ENCODE peak calls at places on chromosomes 13 and 19, in eight cellular contexts. C is effector memory CD4-positive, alpha-beta T cell; X is thoracic aorta; K is HepG2; P is GM12864; M is brain microvascular endothelial cell; D is AG10803; Z is fibroblast of lung. N is an unnamed sample.

GRCh38 chr13:98172570-98173405 is 4.3 kb downstream of the RNF113B start:
- DNase-seq in D (peak), P (no peak), X (no peak), Z (peak), K (no peak), M (no peak), C (no peak), N (no peak)

GRCh38 chr19:2856457-2857055 is 10.6 kb upstream of the ZNF556 start:
- DNase-seq in M (no peak), D (no peak), K (no peak), P (no peak), Z (no peak), C (no peak), X (no peak), N (no peak)

GRCh38 chr19:19758164-19758563 is 25.3 kb upstream of the ZNF14 start:
- DNase-seq in D (no peak), M (no peak), Z (no peak), K (no peak), X (no peak), P (no peak), C (no peak), N (no peak)

GRCh38 chr19:38900220-38900629 is 456 bp downstream of the NFKBIB start:
- DNase-seq in K (no peak), D (no peak), X (no peak), M (no peak), Z (no peak), P (no peak), C (no peak), N (no peak)

GRCh38 chr13:93420206-93420605 is 193.6 kb downstream of the GPC6 start:
- DNase-seq in X (no peak), K (no peak), C (no peak), P (no peak), D (no peak), M (no peak), Z (no peak), N (no peak)

GRCh38 chr19:11273288-11273687 is 11.0 kb upstream of the DOCK6 start:
- DNase-seq in X (no peak), K (no peak), Z (no peak), C (no peak), M (no peak), P (no peak), D (no peak), N (no peak)

GRCh38 chr19:32519023-32519422 is 62.0 kb upstream of the PDCD5 start:
- DNase-seq in K (no peak), D (no peak), Z (no peak), M (no peak), C (no peak), P (no peak), X (no peak), N (no peak)

GRCh38 chr19:3208317-3209207 is 15.9 kb upstream of the CELF5 start:
- DNase-seq in Z (no peak), C (no peak), X (no peak), K (no peak), M (no peak), D (no peak), P (no peak), N (no peak)

GRCh38 chr13:100600461-100600860 is 11.9 kb upstream of the GGACT start:
- DNase-seq in P (no peak), X (no peak), M (no peak), C (no peak), Z (no peak), D (no peak), K (no peak), N (no peak)

DNA sequence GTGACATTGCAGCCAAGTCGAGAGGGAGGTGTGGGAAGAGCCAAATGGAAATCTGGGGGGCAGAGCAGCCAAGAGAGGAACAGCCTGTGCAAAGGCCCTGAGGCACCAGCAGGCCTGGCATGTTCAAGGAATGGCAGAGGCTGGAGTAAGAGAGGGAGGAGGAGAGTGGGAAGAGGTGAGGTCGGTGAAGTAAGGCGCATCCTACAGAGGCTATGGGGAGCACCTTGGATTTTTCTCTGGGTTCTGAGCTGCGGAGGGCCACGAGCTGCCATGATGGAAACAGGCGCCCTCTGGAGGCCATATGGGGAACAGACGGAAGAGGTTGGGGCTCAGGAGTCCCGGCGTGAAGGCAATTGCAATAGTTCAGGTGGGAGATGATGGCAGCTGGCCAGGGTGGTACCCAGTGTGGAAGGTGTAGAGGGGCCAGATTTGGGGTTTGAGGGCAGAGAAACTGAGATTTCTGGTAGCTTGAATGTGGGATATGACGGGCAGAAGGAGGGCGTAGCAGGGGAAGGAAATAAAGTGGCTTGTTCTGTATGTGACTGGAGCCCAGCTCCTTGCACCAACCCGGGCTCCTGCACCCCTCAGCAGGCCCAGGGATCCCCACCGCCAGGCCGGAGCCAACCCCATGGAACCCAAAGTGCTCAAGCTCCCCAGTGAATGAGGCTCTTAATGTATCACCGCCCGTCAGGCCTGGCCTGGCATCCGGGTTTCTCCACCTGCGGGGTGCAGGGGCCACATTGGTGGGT is 20.5 kb upstream of the STRN4 start:
- DNase-seq in M (no peak), X (no peak), P (no peak), K (peak), Z (no peak), D (no peak), C (peak), N (peak)
- H3K4me3 ChIP-seq in M (no peak), X (no peak), P (no peak), K (no peak), Z (no peak), D (no peak), C (no peak), N (no peak)

DNA sequence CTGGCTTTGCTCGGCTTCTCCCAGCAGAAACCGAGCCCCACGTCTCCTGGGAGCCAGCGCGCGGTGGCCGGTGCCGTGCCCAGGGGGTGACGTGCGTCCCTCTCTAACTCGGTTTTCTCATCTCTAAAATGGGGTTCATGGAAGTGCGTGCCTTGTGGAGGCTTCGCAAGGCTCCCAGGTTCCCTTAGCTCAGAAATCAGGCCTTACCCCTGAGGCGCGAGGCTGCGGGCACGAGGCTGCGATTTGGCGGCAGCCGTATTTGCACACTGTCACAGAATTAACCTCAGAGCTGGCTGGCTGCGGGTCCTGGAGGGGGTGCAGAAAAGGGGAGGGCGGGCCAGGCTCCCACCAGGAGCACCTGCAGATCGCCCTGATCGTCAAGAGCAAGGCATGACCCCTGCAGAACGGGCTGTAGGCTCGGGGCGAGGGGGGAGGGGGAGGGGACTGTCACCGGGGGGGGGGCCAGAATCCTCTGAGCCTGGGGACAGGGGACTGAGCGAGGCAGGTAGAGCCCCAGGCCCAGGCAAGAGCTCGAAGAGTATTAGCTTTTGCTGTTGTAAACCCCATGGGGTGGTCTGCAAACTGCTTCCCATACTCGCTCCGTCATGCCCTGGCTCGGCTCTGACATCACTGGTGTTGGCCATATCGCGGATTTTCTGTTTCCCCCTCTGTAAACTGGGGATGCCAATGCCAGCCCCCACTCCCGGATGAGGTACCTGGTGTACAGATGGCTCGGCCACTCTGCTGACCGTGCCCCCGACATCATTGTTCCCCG is 62.2 kb downstream of the CCNE1 start:
- DNase-seq in K (no peak), M (no peak), P (no peak), D (no peak), X (no peak), Z (no peak), C (no peak), N (no peak)
- H3K4me3 ChIP-seq in K (no peak), M (no peak), P (no peak), D (peak), X (peak), Z (peak), C (no peak), N (peak)

DNA sequence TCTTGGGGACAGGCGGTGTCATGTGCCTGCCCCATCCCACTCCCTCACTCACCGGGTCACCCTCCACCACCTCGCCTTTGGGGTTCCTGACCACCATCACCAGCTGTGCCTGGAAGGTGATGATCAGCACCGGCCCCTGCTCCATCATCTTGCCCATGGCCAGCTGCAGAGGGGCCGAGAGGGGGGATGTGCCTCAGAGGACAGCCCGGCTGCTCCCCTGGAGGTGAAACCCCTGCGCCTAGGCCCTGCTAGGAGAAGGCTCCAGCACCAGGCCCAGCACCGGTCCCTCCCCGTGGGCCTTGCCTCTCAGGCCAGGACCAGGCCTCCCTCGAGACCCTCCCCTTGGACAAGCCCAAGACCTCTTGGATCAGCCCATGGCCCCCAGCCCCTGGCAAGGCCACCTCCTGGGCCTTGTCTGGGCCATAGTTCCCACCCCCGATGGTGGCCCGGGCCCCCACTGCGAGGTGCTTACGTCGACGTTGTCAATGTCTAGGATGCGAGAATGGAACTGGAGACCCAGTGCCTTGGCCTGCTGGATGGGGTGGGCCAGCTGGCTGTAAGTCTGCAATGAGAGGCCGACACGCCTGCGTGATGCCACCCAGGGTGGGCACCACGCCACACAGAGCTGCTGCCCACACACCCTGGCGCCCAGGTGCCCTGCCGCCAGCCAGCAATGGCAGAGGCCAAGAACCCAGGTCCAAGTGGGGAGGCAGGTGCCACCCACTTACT is 1.8 kb upstream of the CTXN1 start:
- DNase-seq in M (no peak), C (no peak), D (no peak), Z (no peak), P (no peak), X (no peak), K (no peak), N (no peak)
- H3K4me3 ChIP-seq in M (no peak), C (no peak), D (no peak), Z (no peak), P (no peak), X (peak), K (no peak), N (no peak)

DNA sequence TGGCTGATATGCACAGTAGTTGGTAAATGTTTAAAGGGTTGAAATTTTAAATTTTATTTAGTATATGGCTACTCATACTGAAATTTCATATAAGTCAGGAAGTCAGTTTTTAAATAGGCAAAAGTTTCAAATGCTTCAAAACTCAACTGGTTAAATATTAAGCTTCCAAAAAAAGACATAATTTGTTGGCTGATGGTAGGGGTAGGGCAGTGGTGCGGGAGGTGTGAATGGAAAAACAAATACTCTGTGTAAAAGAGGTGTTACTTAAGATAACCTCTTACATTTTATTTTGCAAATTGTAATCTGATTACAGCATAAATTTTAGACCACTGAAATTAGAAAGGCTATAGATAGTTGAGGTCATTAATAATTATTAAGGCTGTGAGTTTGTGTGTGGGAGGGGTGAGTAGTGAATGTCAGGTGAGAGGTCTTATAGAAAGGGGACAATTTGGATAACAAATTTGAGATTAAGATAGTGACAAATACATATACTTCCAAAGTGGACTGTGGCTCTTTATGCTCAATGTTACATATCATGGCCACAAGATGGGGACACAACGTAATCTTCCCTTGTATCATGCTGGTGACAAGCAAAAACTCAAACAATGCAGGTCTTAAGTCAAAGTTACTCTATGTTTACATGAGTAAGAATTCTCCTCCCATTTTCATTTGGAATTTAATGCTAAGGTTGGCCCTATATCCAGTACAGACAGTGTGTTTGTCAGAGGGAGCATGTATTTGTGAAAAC is 36.6 kb upstream of the OXGR1 start:
- DNase-seq in X (no peak), M (peak), D (peak), C (no peak), K (peak), Z (peak), P (no peak), N (no peak)
- H3K4me3 ChIP-seq in X (no peak), M (no peak), D (no peak), C (no peak), K (no peak), Z (no peak), P (no peak), N (no peak)

GRCh38 chr19:30602661-30603322 is 230.6 kb downstream of the ZNF536 start:
- DNase-seq in D (no peak), P (no peak), M (no peak), X (no peak), Z (no peak), K (no peak), C (no peak), N (no peak)
- H3K4me3 ChIP-seq in D (no peak), P (no peak), M (no peak), X (no peak), Z (no peak), K (no peak), C (no peak), N (no peak)

GRCh38 chr19:45234089-45234869 is 10.9 kb downstream of the EXOC3L2 start:
- DNase-seq in P (no peak), K (no peak), M (no peak), X (no peak), Z (no peak), D (no peak), C (no peak), N (no peak)
- H3K4me3 ChIP-seq in P (no peak), K (no peak), M (no peak), X (no peak), Z (no peak), D (no peak), C (no peak), N (no peak)

DNA sequence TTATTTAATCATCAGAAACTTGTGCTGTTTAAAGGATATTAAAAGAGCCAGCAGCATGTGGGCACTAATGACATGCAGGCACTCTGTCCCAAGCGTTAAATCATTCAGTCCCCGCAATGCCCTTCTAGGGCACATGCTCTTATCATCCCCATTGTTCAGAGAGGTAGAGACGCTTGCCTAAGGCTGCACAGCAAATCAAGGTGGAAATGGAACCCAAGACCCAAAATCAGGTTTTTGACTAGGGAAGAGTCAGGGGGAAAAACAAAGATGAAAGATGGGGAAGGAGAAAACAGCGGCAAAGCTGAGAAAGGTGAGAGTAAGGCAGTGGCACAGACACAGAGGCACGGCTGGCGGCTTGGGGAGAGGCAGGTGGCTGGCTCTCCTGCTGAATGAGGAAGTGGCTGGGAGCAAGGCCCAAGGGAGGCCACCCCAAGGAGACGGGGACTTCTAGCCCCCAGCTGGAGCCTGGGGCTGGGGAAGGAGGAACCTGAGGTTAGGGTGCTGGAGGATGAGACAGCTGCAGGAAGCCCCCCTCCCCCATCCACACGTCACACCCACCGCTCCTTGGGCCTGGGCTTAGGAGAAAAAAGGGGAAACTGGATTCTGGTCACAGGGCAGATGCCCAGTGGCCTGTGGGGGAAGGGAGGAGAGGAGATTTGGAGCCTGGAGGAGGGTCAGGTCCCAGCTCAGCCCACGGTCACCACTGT is 1.0 kb upstream of the TYROBP start:
- DNase-seq in D (no peak), C (no peak), M (no peak), K (no peak), Z (no peak), X (no peak), P (no peak), N (no peak)
- H3K4me3 ChIP-seq in D (no peak), C (no peak), M (no peak), K (no peak), Z (no peak), X (peak), P (no peak), N (no peak)

DNA sequence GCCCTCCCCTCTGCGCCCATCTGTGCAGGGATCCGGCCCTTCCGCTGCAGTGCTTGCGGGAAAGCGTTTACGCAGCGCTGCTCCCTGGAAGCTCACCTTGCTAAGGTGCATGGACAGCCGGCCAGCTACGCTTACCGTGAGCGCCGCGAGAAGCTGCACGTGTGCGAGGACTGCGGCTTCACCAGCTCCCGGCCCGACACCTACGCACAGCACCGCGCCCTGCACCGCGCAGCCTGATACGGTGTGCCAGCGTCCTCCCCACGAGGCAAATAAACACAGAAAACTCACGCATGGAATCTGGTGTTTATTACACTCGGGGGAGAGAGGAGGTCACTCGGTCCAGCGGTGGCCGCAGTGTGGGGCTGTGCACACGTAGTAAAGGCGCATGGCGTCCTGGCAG is 1.2 kb downstream of the POLR2I start:
- DNase-seq in P (no peak), M (no peak), D (no peak), X (no peak), C (no peak), K (no peak), Z (no peak), N (no peak)
- H3K4me3 ChIP-seq in P (peak), M (peak), D (peak), X (peak), C (peak), K (peak), Z (peak), N (peak)

GRCh38 chr13:87538366-87539052 is 132.7 kb upstream of the SLITRK5 start:
- DNase-seq in M (no peak), D (no peak), C (no peak), K (no peak), X (no peak), Z (no peak), P (no peak), N (no peak)
- H3K4me3 ChIP-seq in M (no peak), D (no peak), C (no peak), K (no peak), X (no peak), Z (no peak), P (no peak), N (no peak)